ENCODE peak calls at places on chromosome 21, in seven cellular contexts. One of them, this sample, is unnamed.

GRCh38 chr21:25938673-25939395 is 204.1 kb downstream of the GABPA start:
- DNase-seq in heart right ventricle: no peak
- DNase-seq in tibial nerve: no peak
- DNase-seq in psoas muscle: no peak
- DNase-seq in BJ: no peak
- DNase-seq in SW480: no peak
- DNase-seq in stimulated activated CD4-positive, alpha-beta T cell treated with anti-CD3 and anti-CD28 coated beads, Interleukin-12 subunit alpha, Interleukin-12 subunit beta, amount 100 ng/mL, for 4 hours: no peak
- DNase-seq in this sample: no peak

GRCh38 chr21:33388188-33388587 is 15.0 kb upstream of the IFNGR2 start:
- DNase-seq in stimulated activated CD4-positive, alpha-beta T cell treated with anti-CD3 and anti-CD28 coated beads, Interleukin-12 subunit alpha, Interleukin-12 subunit beta, amount 100 ng/mL, for 4 hours: no peak
- DNase-seq in psoas muscle: no peak
- DNase-seq in tibial nerve: no peak
- DNase-seq in BJ: no peak
- DNase-seq in heart right ventricle: no peak
- DNase-seq in SW480: no peak
- DNase-seq in this sample: no peak

GRCh38 chr21:37087188-37087587 is 14.1 kb downstream of the TTC3 start:
- DNase-seq in stimulated activated CD4-positive, alpha-beta T cell treated with anti-CD3 and anti-CD28 coated beads, Interleukin-12 subunit alpha, Interleukin-12 subunit beta, amount 100 ng/mL, for 4 hours: no peak
- DNase-seq in BJ: peak
- DNase-seq in psoas muscle: no peak
- DNase-seq in heart right ventricle: no peak
- DNase-seq in tibial nerve: no peak
- DNase-seq in SW480: peak
- DNase-seq in this sample: no peak

GRCh38 chr21:45284456-45284741 is 3.3 kb downstream of the POFUT2 start:
- DNase-seq in heart right ventricle: no peak
- DNase-seq in SW480: no peak
- DNase-seq in BJ: no peak
- DNase-seq in tibial nerve: peak
- DNase-seq in psoas muscle: no peak
- DNase-seq in stimulated activated CD4-positive, alpha-beta T cell treated with anti-CD3 and anti-CD28 coated beads, Interleukin-12 subunit alpha, Interleukin-12 subunit beta, amount 100 ng/mL, for 4 hours: no peak
- DNase-seq in this sample: no peak

GRCh38 chr21:37119421-37120218 is 46.6 kb downstream of the TTC3 start:
- DNase-seq in heart right ventricle: no peak
- DNase-seq in psoas muscle: no peak
- DNase-seq in tibial nerve: no peak
- DNase-seq in BJ: no peak
- DNase-seq in SW480: no peak
- DNase-seq in stimulated activated CD4-positive, alpha-beta T cell treated with anti-CD3 and anti-CD28 coated beads, Interleukin-12 subunit alpha, Interleukin-12 subunit beta, amount 100 ng/mL, for 4 hours: no peak
- DNase-seq in this sample: no peak

GRCh38 chr21:42056996-42057689 is 14.0 kb upstream of the UMODL1 start:
- DNase-seq in BJ: peak
- DNase-seq in SW480: no peak
- DNase-seq in tibial nerve: no peak
- DNase-seq in psoas muscle: peak
- DNase-seq in stimulated activated CD4-positive, alpha-beta T cell treated with anti-CD3 and anti-CD28 coated beads, Interleukin-12 subunit alpha, Interleukin-12 subunit beta, amount 100 ng/mL, for 4 hours: no peak
- DNase-seq in heart right ventricle: no peak
- DNase-seq in this sample: no peak

GRCh38 chr21:32364387-32364786 is 28.4 kb downstream of the URB1 start:
- DNase-seq in heart right ventricle: peak
- DNase-seq in stimulated activated CD4-positive, alpha-beta T cell treated with anti-CD3 and anti-CD28 coated beads, Interleukin-12 subunit alpha, Interleukin-12 subunit beta, amount 100 ng/mL, for 4 hours: no peak
- DNase-seq in psoas muscle: no peak
- DNase-seq in tibial nerve: peak
- DNase-seq in BJ: no peak
- DNase-seq in SW480: peak
- DNase-seq in this sample: no peak

GRCh38 chr21:42235593-42235992 is 16.7 kb downstream of the ABCG1 start:
- DNase-seq in heart right ventricle: no peak
- DNase-seq in SW480: no peak
- DNase-seq in BJ: no peak
- DNase-seq in stimulated activated CD4-positive, alpha-beta T cell treated with anti-CD3 and anti-CD28 coated beads, Interleukin-12 subunit alpha, Interleukin-12 subunit beta, amount 100 ng/mL, for 4 hours: no peak
- DNase-seq in tibial nerve: no peak
- DNase-seq in psoas muscle: no peak
- DNase-seq in this sample: no peak

GRCh38 chr21:14712121-14712520 is 166.0 kb upstream of the SAMSN1 start:
- DNase-seq in psoas muscle: no peak
- DNase-seq in heart right ventricle: no peak
- DNase-seq in tibial nerve: no peak
- DNase-seq in SW480: peak
- DNase-seq in stimulated activated CD4-positive, alpha-beta T cell treated with anti-CD3 and anti-CD28 coated beads, Interleukin-12 subunit alpha, Interleukin-12 subunit beta, amount 100 ng/mL, for 4 hours: no peak
- DNase-seq in BJ: no peak
- DNase-seq in this sample: no peak

GRCh38 chr21:42970946-42971653 is 3.3 kb upstream of the PKNOX1 start:
- DNase-seq in tibial nerve: no peak
- DNase-seq in stimulated activated CD4-positive, alpha-beta T cell treated with anti-CD3 and anti-CD28 coated beads, Interleukin-12 subunit alpha, Interleukin-12 subunit beta, amount 100 ng/mL, for 4 hours: no peak
- DNase-seq in heart right ventricle: no peak
- DNase-seq in psoas muscle: no peak
- DNase-seq in SW480: no peak
- DNase-seq in BJ: no peak
- DNase-seq in this sample: no peak

GRCh38 chr21:39451332-39452206 is at the start of gene SH3BGR:
- DNase-seq in stimulated activated CD4-positive, alpha-beta T cell treated with anti-CD3 and anti-CD28 coated beads, Interleukin-12 subunit alpha, Interleukin-12 subunit beta, amount 100 ng/mL, for 4 hours: no peak
- DNase-seq in tibial nerve: peak
- DNase-seq in BJ: no peak
- DNase-seq in SW480: no peak
- DNase-seq in psoas muscle: peak
- DNase-seq in heart right ventricle: peak
- DNase-seq in this sample: peak

GRCh38 chr21:23968722-23969647 is 1638.3 kb downstream of the MRPL39 start:
- DNase-seq in psoas muscle: no peak
- DNase-seq in stimulated activated CD4-positive, alpha-beta T cell treated with anti-CD3 and anti-CD28 coated beads, Interleukin-12 subunit alpha, Interleukin-12 subunit beta, amount 100 ng/mL, for 4 hours: peak
- DNase-seq in tibial nerve: no peak
- DNase-seq in SW480: peak
- DNase-seq in heart right ventricle: no peak
- DNase-seq in BJ: no peak
- DNase-seq in this sample: no peak

GRCh38 chr21:27466175-27466574 is 499.3 kb upstream of the ADAMTS5 start:
- DNase-seq in heart right ventricle: no peak
- DNase-seq in psoas muscle: no peak
- DNase-seq in BJ: no peak
- DNase-seq in stimulated activated CD4-positive, alpha-beta T cell treated with anti-CD3 and anti-CD28 coated beads, Interleukin-12 subunit alpha, Interleukin-12 subunit beta, amount 100 ng/mL, for 4 hours: no peak
- DNase-seq in tibial nerve: no peak
- DNase-seq in SW480: no peak
- DNase-seq in this sample: no peak

GRCh38 chr21:41823166-41823565 is 56.0 kb downstream of the PRDM15 start:
- DNase-seq in psoas muscle: no peak
- DNase-seq in stimulated activated CD4-positive, alpha-beta T cell treated with anti-CD3 and anti-CD28 coated beads, Interleukin-12 subunit alpha, Interleukin-12 subunit beta, amount 100 ng/mL, for 4 hours: no peak
- DNase-seq in BJ: no peak
- DNase-seq in heart right ventricle: no peak
- DNase-seq in tibial nerve: no peak
- DNase-seq in SW480: no peak
- DNase-seq in this sample: no peak

GRCh38 chr21:39006653-39007417 is 176.4 kb downstream of the PSMG1 start:
- DNase-seq in tibial nerve: peak
- DNase-seq in heart right ventricle: peak
- DNase-seq in BJ: no peak
- DNase-seq in SW480: no peak
- DNase-seq in psoas muscle: no peak
- DNase-seq in stimulated activated CD4-positive, alpha-beta T cell treated with anti-CD3 and anti-CD28 coated beads, Interleukin-12 subunit alpha, Interleukin-12 subunit beta, amount 100 ng/mL, for 4 hours: no peak
- DNase-seq in this sample: peak

GRCh38 chr21:17763286-17764037 is 55.7 kb downstream of the C21orf91 start:
- DNase-seq in SW480: no peak
- DNase-seq in tibial nerve: no peak
- DNase-seq in psoas muscle: no peak
- DNase-seq in heart right ventricle: no peak
- DNase-seq in BJ: no peak
- DNase-seq in stimulated activated CD4-positive, alpha-beta T cell treated with anti-CD3 and anti-CD28 coated beads, Interleukin-12 subunit alpha, Interleukin-12 subunit beta, amount 100 ng/mL, for 4 hours: no peak
- DNase-seq in this sample: no peak

GRCh38 chr21:15034126-15034848 is 30.5 kb downstream of the NRIP1 start:
- DNase-seq in SW480: no peak
- DNase-seq in tibial nerve: no peak
- DNase-seq in stimulated activated CD4-positive, alpha-beta T cell treated with anti-CD3 and anti-CD28 coated beads, Interleukin-12 subunit alpha, Interleukin-12 subunit beta, amount 100 ng/mL, for 4 hours: no peak
- DNase-seq in heart right ventricle: no peak
- DNase-seq in psoas muscle: no peak
- DNase-seq in BJ: peak
- DNase-seq in this sample: no peak